ENCODE peak calls at places on chromosomes 4 and X, in six cellular contexts. One of them, this sample, is unnamed.
A peak's percentile ranks its signal among the peaks of the same experiment; 100 is the strongest.

GRCh38 chr4:25813705-25814104 is 49.1 kb downstream of the SEL1L3 start:
- DNase-seq in GM23338: no peak
- DNase-seq in CD8-positive, alpha-beta memory T cell: no peak
- DNase-seq in GM20000: no peak
- DNase-seq in choroid plexus epithelial cell: peak; percentile 81
- DNase-seq in stimulated activated CD4-positive, alpha-beta T cell treated with anti-CD3 and anti-CD28 coated beads, Interleukin-4, amount 100 ng/mL, for 24 hours: no peak
- DNase-seq in this sample: peak; percentile 90

GRCh38 chr4:37995981-37996770 is 36.0 kb downstream of the PTTG2 start:
- DNase-seq in GM23338: no peak
- DNase-seq in CD8-positive, alpha-beta memory T cell: no peak
- DNase-seq in GM20000: no peak
- DNase-seq in choroid plexus epithelial cell: no peak
- DNase-seq in stimulated activated CD4-positive, alpha-beta T cell treated with anti-CD3 and anti-CD28 coated beads, Interleukin-4, amount 100 ng/mL, for 24 hours: no peak
- DNase-seq in this sample: no peak

GRCh38 chrX:109990582-109991276 is 12.2 kb upstream of the TMEM164 start:
- DNase-seq in GM23338: no peak
- DNase-seq in CD8-positive, alpha-beta memory T cell: no peak
- DNase-seq in GM20000: no peak
- DNase-seq in choroid plexus epithelial cell: no peak
- DNase-seq in stimulated activated CD4-positive, alpha-beta T cell treated with anti-CD3 and anti-CD28 coated beads, Interleukin-4, amount 100 ng/mL, for 24 hours: no peak
- DNase-seq in this sample: no peak

GRCh38 chr4:8741513-8742226 is 130.0 kb downstream of the HMX1 start:
- DNase-seq in GM23338: no peak
- DNase-seq in CD8-positive, alpha-beta memory T cell: no peak
- DNase-seq in GM20000: no peak
- DNase-seq in choroid plexus epithelial cell: no peak
- DNase-seq in stimulated activated CD4-positive, alpha-beta T cell treated with anti-CD3 and anti-CD28 coated beads, Interleukin-4, amount 100 ng/mL, for 24 hours: no peak
- DNase-seq in this sample: no peak

GRCh38 chr4:126558596-126558995 is 1074.2 kb upstream of the INTU start:
- DNase-seq in GM23338: no peak
- DNase-seq in CD8-positive, alpha-beta memory T cell: no peak
- DNase-seq in GM20000: no peak
- DNase-seq in choroid plexus epithelial cell: no peak
- DNase-seq in stimulated activated CD4-positive, alpha-beta T cell treated with anti-CD3 and anti-CD28 coated beads, Interleukin-4, amount 100 ng/mL, for 24 hours: no peak
- DNase-seq in this sample: no peak

GRCh38 chrX:94901849-94902248 is 1227.8 kb downstream of the FAM133A start:
- DNase-seq in GM23338: no peak
- DNase-seq in CD8-positive, alpha-beta memory T cell: no peak
- DNase-seq in GM20000: no peak
- DNase-seq in choroid plexus epithelial cell: no peak
- DNase-seq in stimulated activated CD4-positive, alpha-beta T cell treated with anti-CD3 and anti-CD28 coated beads, Interleukin-4, amount 100 ng/mL, for 24 hours: no peak
- DNase-seq in this sample: no peak

GRCh38 chr4:72500214-72500613 is 68.8 kb downstream of the ADAMTS3 start:
- DNase-seq in GM23338: no peak
- DNase-seq in CD8-positive, alpha-beta memory T cell: no peak
- DNase-seq in GM20000: no peak
- DNase-seq in choroid plexus epithelial cell: no peak
- DNase-seq in stimulated activated CD4-positive, alpha-beta T cell treated with anti-CD3 and anti-CD28 coated beads, Interleukin-4, amount 100 ng/mL, for 24 hours: no peak
- DNase-seq in this sample: no peak

GRCh38 chr4:57037982-57038604 is 59.4 kb downstream of the POLR2B start:
- DNase-seq in GM23338: peak; percentile 89
- DNase-seq in CD8-positive, alpha-beta memory T cell: no peak
- DNase-seq in GM20000: peak; percentile 34
- DNase-seq in choroid plexus epithelial cell: peak; percentile 73
- DNase-seq in stimulated activated CD4-positive, alpha-beta T cell treated with anti-CD3 and anti-CD28 coated beads, Interleukin-4, amount 100 ng/mL, for 24 hours: no peak
- DNase-seq in this sample: peak; percentile 75

GRCh38 chrX:153411255-153411987 is at the start of gene ZFP92:
- DNase-seq in GM23338: peak; percentile 19
- DNase-seq in CD8-positive, alpha-beta memory T cell: peak; percentile 16
- DNase-seq in GM20000: peak; percentile 86
- DNase-seq in choroid plexus epithelial cell: peak; percentile 4
- DNase-seq in stimulated activated CD4-positive, alpha-beta T cell treated with anti-CD3 and anti-CD28 coated beads, Interleukin-4, amount 100 ng/mL, for 24 hours: peak; percentile 44
- DNase-seq in this sample: no peak

GRCh38 chr4:177287298-177287697 is 22.4 kb upstream of the NEIL3 start:
- DNase-seq in GM23338: no peak
- DNase-seq in CD8-positive, alpha-beta memory T cell: no peak
- DNase-seq in GM20000: no peak
- DNase-seq in choroid plexus epithelial cell: no peak
- DNase-seq in stimulated activated CD4-positive, alpha-beta T cell treated with anti-CD3 and anti-CD28 coated beads, Interleukin-4, amount 100 ng/mL, for 24 hours: no peak
- DNase-seq in this sample: no peak